ENCODE peak calls at places on chromosome 5, in five cellular contexts. I is effector memory CD4-positive, alpha-beta T cell; Q is transverse colon; V is heart right ventricle; R is colonic mucosa. T is an unnamed sample.

GRCh38 chr5:43312699-43313034 is 545 bp downstream of the HMGCS1 start:
- DNase-seq in R (no peak), Q (no peak), V (no peak), I (no peak), T (no peak)

GRCh38 chr5:38226091-38226490 is 32.3 kb upstream of the EGFLAM start:
- DNase-seq in I (no peak), V (no peak), Q (no peak), R (no peak), T (peak)

GRCh38 chr5:169803077-169803981 is 166.3 kb downstream of the DOCK2 start:
- DNase-seq in Q (peak), V (peak), R (no peak), I (no peak), T (peak)

GRCh38 chr5:2752875-2753435 is 1.5 kb upstream of the IRX2 start:
- DNase-seq in I (no peak), V (no peak), Q (no peak), R (no peak), T (peak)

GRCh38 chr5:16899171-16899570 is 36.9 kb downstream of the MYO10 start:
- DNase-seq in V (no peak), Q (no peak), R (no peak), I (no peak), T (no peak)

GRCh38 chr5:1537166-1538154 is 13.7 kb upstream of the LPCAT1 start:
- DNase-seq in Q (no peak), R (no peak), I (no peak), V (no peak), T (no peak)

GRCh38 chr5:155053482-155053881 is 39.9 kb downstream of the KIF4B start:
- DNase-seq in I (no peak), R (no peak), V (no peak), Q (no peak), T (peak)

GRCh38 chr5:31048975-31049290 is 144.6 kb upstream of the CDH6 start:
- DNase-seq in V (no peak), R (no peak), Q (no peak), I (no peak), T (no peak)

GRCh38 chr5:76256116-76256889 is 146.8 kb upstream of the IQGAP2 start:
- DNase-seq in V (peak), I (peak), R (peak), Q (peak), T (peak)

GRCh38 chr5:14869286-14870164 is 2.1 kb downstream of the ANKH start:
- DNase-seq in Q (no peak), I (no peak), V (no peak), R (peak), T (no peak)
- H3K27ac ChIP-seq in Q (peak), I (peak), V (peak), R (no peak), T (peak)

GRCh38 chr5:67249590-67249895 is 52.9 kb upstream of the CD180 start:
- DNase-seq in V (no peak), R (no peak), Q (no peak), I (no peak), T (no peak)
- H3K27ac ChIP-seq in V (no peak), R (no peak), Q (no peak), I (no peak), T (peak)

DNA sequence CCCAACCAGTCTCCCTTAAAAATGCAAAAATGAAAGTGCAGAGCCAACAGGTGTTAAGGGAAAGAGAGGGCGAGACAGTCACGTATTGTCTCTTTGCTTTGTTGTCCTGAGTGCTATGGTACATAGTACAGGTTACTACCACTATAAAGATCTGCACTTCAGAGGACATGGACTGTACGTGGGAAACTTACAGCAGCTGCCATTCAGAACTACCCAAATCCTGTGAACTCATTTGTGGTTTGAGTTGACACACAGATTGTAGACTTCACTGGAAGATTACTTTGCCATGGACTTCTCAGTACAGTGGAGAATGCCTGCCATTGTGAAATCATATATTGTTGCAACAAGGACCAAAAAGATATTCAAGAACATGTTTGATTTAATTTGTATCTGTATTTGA is 34.8 kb downstream of the FBXO38 start:
- DNase-seq in I (no peak), V (no peak), R (no peak), Q (no peak), T (no peak)
- H3K27ac ChIP-seq in I (no peak), V (no peak), R (no peak), Q (no peak), T (no peak)

GRCh38 chr5:73196201-73196600 is 23.2 kb downstream of the TMEM174 start:
- DNase-seq in V (no peak), I (no peak), R (peak), Q (no peak), T (no peak)
- H3K27ac ChIP-seq in V (no peak), I (no peak), R (no peak), Q (no peak), T (no peak)

GRCh38 chr5:134139891-134140469 is 25.5 kb downstream of the TCF7 start:
- DNase-seq in Q (no peak), R (no peak), I (no peak), V (no peak), T (no peak)
- H3K27ac ChIP-seq in Q (no peak), R (no peak), I (peak), V (no peak), T (no peak)

DNA sequence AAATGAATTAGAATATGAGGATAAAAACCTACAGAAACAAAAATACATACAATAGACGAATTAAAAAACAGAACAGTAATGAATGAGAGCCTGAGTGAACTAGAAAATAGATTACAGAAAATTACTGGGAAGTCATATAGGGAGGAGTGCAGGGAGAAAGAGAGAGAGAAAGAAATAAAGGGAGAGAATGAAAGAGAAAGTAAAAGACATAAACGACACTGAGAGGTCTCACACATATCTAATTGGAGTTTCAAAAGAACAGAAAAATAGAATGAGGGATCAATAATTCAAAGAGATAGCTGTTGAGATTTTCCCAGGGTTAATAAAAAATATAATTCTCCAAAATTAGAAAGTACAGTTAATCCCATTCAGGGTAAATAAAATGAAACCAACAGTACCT is 156.4 kb upstream of the FTMT start:
- DNase-seq in I (no peak), R (no peak), V (no peak), Q (no peak), T (no peak)
- H3K27ac ChIP-seq in I (no peak), R (no peak), V (no peak), Q (no peak), T (no peak)

DNA sequence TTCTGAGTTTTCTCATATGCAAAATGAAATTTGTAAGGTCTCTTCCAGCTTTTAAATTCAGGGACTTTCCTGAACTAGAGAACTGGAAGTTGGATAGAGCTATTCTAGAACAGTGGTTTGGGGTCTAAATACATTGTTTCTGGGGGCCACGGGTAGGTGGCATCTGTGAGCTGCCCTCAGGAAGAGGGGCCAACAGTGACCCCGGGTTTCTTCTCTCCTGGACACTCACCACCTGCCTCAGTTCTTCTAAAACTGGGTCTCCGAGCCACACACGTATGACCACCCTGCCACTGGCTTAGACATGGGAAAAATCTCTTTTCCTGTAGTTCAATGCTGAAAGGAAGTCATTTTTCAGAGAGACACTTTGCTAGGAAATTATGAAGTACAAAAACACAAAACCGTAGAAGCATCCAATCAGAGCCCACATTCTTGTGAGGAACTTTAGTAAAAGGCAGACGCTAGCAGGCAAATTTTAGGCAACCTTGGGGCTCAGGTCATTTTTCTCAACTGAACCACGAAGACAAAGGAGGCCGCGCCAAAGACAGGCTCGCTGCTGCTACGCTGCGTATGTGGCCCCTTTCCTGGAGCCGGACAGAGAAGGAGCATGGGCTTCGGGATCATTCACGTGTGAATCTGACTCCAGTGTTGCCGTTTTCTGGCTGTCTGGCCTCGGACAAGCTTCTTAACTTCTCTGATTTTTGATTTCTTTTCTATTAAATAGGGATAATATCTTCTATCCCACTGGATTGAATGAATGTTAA is 50.5 kb upstream of the ZNF366 start:
- DNase-seq in R (no peak), V (no peak), I (no peak), Q (no peak), T (no peak)
- H3K27ac ChIP-seq in R (no peak), V (no peak), I (no peak), Q (no peak), T (peak)

DNA sequence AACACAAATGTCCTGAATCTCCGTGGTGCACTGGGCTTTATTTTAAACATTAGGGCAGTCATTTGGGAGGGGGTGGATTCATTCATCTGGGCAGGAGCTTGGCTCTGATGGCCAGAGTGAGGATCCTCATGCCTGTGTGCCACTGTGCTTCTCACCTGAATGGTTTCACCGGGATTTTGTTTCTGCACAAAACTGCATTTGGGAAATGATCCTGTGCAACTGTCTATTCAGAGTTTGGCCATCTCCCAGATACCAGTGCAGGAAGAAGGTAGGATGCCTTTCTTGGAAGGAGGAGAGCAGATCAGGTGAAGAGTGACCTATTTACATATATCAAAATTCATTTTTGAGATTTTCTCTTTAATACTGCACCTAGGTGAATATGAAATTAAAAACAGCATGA is 514.4 kb upstream of the SEMA6A start:
- DNase-seq in R (no peak), V (no peak), Q (no peak), I (no peak), T (no peak)
- H3K27ac ChIP-seq in R (no peak), V (no peak), Q (no peak), I (no peak), T (no peak)

GRCh38 chr5:73534971-73535370 is 30.5 kb downstream of the ANKRA2 start:
- DNase-seq in R (no peak), V (no peak), I (no peak), Q (no peak), T (no peak)

GRCh38 chr5:73541981-73542380 is 23.5 kb downstream of the ANKRA2 start:
- DNase-seq in V (no peak), Q (no peak), R (no peak), I (no peak), T (no peak)

GRCh38 chr5:73544429-73545402 is 20.7 kb downstream of the ANKRA2 start:
- DNase-seq in I (no peak), V (no peak), R (peak), Q (peak), T (peak)

GRCh38 chr5:73545403-73545779 is 20.0 kb downstream of the ANKRA2 start:
- DNase-seq in Q (no peak), V (no peak), I (no peak), R (no peak), T (no peak)

GRCh38 chr5:73540192-73540591 is 25.2 kb downstream of the ANKRA2 start:
- DNase-seq in I (no peak), Q (no peak), R (no peak), V (no peak), T (peak)
- H3K27ac ChIP-seq in I (no peak), Q (no peak), R (no peak), V (no peak), T (no peak)